ENCODE peak calls at places on chromosomes 11 and 22, in eight cellular contexts. R is sigmoid colon, D is lower lobe of right lung, O is AG04450, Z is brain microvascular endothelial cell, T is esophagus muscularis mucosa, Q is astrocyte of the cerebellum, B is fibroblast of mammary gland. X is an unnamed sample.
A peak's percentile ranks its signal among the peaks of the same experiment; 100 is the strongest.

GRCh38 chr11:105589346-105589745 is 20.5 kb upstream of the GRIA4 start:
- DNase-seq in R (no peak), D (no peak), O (no peak), Z (peak; percentile 53), T (no peak), Q (no peak), B (no peak), X (no peak)

GRCh38 chr11:108122166-108122628 is 830 bp downstream of the ACAT1 start:
- DNase-seq in R (no peak), D (no peak), O (no peak), Z (peak; percentile 22), T (no peak), Q (no peak), B (peak; percentile 61), X (no peak)

GRCh38 chr11:115707180-115707905 is 203.1 kb upstream of the CADM1 start:
- DNase-seq in R (peak; percentile 40), D (no peak), O (no peak), Z (no peak), T (no peak), Q (peak; percentile 88), B (no peak), X (no peak)

GRCh38 chr11:134049303-134049702 is 19.6 kb upstream of the JAM3 start:
- DNase-seq in R (no peak), D (no peak), O (no peak), Z (no peak), T (no peak), Q (no peak), B (no peak), X (no peak)

GRCh38 chr22:40620464-40621046 is 16.0 kb downstream of the MRTFA start:
- DNase-seq in R (no peak), D (no peak), O (no peak), Z (peak; percentile 46), T (no peak), Q (no peak), B (peak; percentile 80), X (no peak)

GRCh38 chr11:14713518-14714244 is 70.1 kb downstream of the PDE3B start:
- DNase-seq in R (no peak), D (no peak), O (no peak), Z (no peak), T (no peak), Q (no peak), B (no peak), X (no peak)

GRCh38 chr11:16945671-16946469 is 68.3 kb downstream of the PLEKHA7 start:
- DNase-seq in R (no peak), D (peak; percentile 58), O (no peak), Z (peak; percentile 53), T (no peak), Q (peak; percentile 33), B (peak; percentile 57), X (peak; percentile 88)

GRCh38 chr22:44289429-44290171 is 23.2 kb downstream of the SHISAL1 start:
- DNase-seq in R (no peak), D (no peak), O (peak; percentile 11), Z (no peak), T (no peak), Q (no peak), B (peak; percentile 27), X (no peak)

GRCh38 chr22:23376256-23376655 is 195.9 kb downstream of the BCR start:
- DNase-seq in R (no peak), D (no peak), O (no peak), Z (no peak), T (no peak), Q (no peak), B (peak; percentile 17), X (no peak)

GRCh38 chr11:86208572-86208971 is 36.0 kb upstream of the EED start:
- DNase-seq in R (no peak), D (no peak), O (no peak), Z (no peak), T (no peak), Q (no peak), B (no peak), X (no peak)

GRCh38 chr11:12787847-12788246 is 113.6 kb downstream of the TEAD1 start:
- DNase-seq in R (no peak), D (no peak), O (no peak), Z (peak; percentile 87), T (no peak), Q (no peak), B (peak; percentile 92), X (no peak)

GRCh38 chr11:132244871-132245557 is 874.6 kb downstream of the NTM start:
- DNase-seq in R (no peak), D (no peak), O (no peak), Z (no peak), T (no peak), Q (no peak), B (no peak), X (no peak)

GRCh38 chr11:19676508-19677379 is 35.9 kb upstream of the NAV2 start:
- DNase-seq in R (peak; percentile 74), D (no peak), O (no peak), Z (peak; percentile 25), T (no peak), Q (no peak), B (no peak), X (no peak)

GRCh38 chr11:87878373-87878779 is 296.9 kb downstream of the RAB38 start:
- DNase-seq in R (no peak), D (no peak), O (peak; percentile 16), Z (peak; percentile 64), T (no peak), Q (peak; percentile 24), B (peak; percentile 68), X (no peak)
- TF ChIP-seq CTCF in R (no peak), D (peak; percentile 23), O (peak; percentile 61), Z (peak; percentile 71), T (peak; percentile 18), Q (peak; percentile 65), B (peak; percentile 61), X (peak; percentile 47)

DNA sequence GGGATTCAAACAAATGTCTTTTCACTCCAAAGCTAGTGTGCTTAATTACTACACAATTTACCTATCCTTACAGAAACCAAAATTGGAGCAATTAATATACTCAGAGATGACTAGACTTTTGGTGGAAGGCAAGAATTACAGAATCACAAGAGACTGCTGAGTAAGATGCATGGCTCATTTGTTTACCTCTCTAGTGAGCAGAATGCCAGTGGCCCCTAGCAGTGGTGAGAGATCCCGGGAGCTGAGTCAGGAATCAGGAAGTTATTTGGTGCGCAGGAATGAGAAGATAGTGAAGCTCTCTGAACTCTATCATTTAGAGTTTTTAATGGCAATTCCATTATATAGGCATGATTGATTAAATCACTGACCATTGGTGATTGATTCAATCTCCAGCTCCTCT is 188.9 kb upstream of the SESN3 start:
- DNase-seq in R (no peak), D (no peak), O (peak; percentile 10), Z (peak; percentile 77), T (no peak), Q (peak; percentile 26), B (peak; percentile 87), X (no peak)
- TF ChIP-seq CTCF in R (no peak), D (no peak), O (no peak), Z (no peak), T (no peak), Q (no peak), B (no peak), X (no peak)

GRCh38 chr22:35842519-35842913 is 124.8 kb downstream of the APOL5 start:
- DNase-seq in R (no peak), D (no peak), O (no peak), Z (no peak), T (no peak), Q (no peak), B (no peak), X (no peak)

GRCh38 chr22:35839811-35840739 is 122.4 kb downstream of the APOL5 start:
- DNase-seq in R (peak; percentile 94), D (peak; percentile 84), O (peak; percentile 96), Z (peak; percentile 95), T (peak; percentile 98), Q (peak; percentile 87), B (peak; percentile 98), X (peak; percentile 94)

GRCh38 chr22:35844886-35845285 is 127.2 kb downstream of the APOL5 start:
- DNase-seq in R (no peak), D (no peak), O (no peak), Z (no peak), T (no peak), Q (no peak), B (no peak), X (no peak)

GRCh38 chr22:35841907-35842518 is 124.3 kb downstream of the APOL5 start:
- DNase-seq in R (no peak), D (no peak), O (no peak), Z (no peak), T (no peak), Q (no peak), B (no peak), X (no peak)

GRCh38 chr22:35842954-35843353 is 125.3 kb downstream of the APOL5 start:
- DNase-seq in R (no peak), D (no peak), O (no peak), Z (peak; percentile 62), T (no peak), Q (no peak), B (peak; percentile 49), X (no peak)
- TF ChIP-seq CTCF in R (peak; percentile 52), D (peak; percentile 50), O (peak; percentile 61), Z (peak; percentile 89), T (peak; percentile 51), Q (peak; percentile 74), B (peak; percentile 61), X (peak; percentile 64)

GRCh38 chr11:35487532-35488078 is 37.8 kb downstream of the PAMR1 start:
- DNase-seq in R (no peak), D (no peak), O (no peak), Z (peak; percentile 60), T (no peak), Q (peak; percentile 57), B (peak; percentile 80), X (no peak)
- TF ChIP-seq CTCF in R (no peak), D (peak; percentile 38), O (peak; percentile 56), Z (peak; percentile 82), T (peak; percentile 25), Q (peak; percentile 64), B (peak; percentile 69), X (peak; percentile 67)

GRCh38 chr11:72704028-72704782 is 30.0 kb upstream of the PDE2A start:
- DNase-seq in R (no peak), D (no peak), O (no peak), Z (no peak), T (no peak), Q (no peak), B (peak; percentile 16), X (no peak)
- TF ChIP-seq CTCF in R (no peak), D (peak; percentile 12), O (peak; percentile 12), Z (peak; percentile 37), T (no peak), Q (peak; percentile 7), B (peak; percentile 19), X (no peak)

GRCh38 chr22:36510966-36511881 is 4.4 kb upstream of the FOXRED2 start:
- DNase-seq in R (no peak), D (no peak), O (peak; percentile 24), Z (peak; percentile 51), T (no peak), Q (peak; percentile 28), B (peak; percentile 59), X (no peak)
- TF ChIP-seq CTCF in R (peak; percentile 46), D (peak; percentile 54), O (peak; percentile 81), Z (peak; percentile 81), T (peak; percentile 77), Q (peak; percentile 78), B (peak; percentile 69), X (peak; percentile 65)

X was measured in osteocyte.